ENCODE peak calls at places on chromosomes 4 and X, in five cellular contexts. M, O, J, L and C are unnamed samples.

GRCh38 chr4:164753873-164754488 is at the start of gene SMIM31:
- DNase-seq in M (no peak), O (no peak), J (peak), L (no peak), C (no peak)

GRCh38 chr4:1010522-1011021 is 854 bp upstream of the FGFRL1 start:
- DNase-seq in M (no peak), O (no peak), J (peak), L (peak), C (peak)

GRCh38 chr4:125735107-125735506 is 420.4 kb downstream of the FAT4 start:
- DNase-seq in M (peak), O (peak), J (peak), L (peak), C (no peak)

GRCh38 chr4:168593399-168593798 is 96.5 kb downstream of the PALLD start:
- DNase-seq in M (no peak), O (no peak), J (no peak), L (no peak), C (no peak)

GRCh38 chrX:22126311-22126710 is 94.2 kb downstream of the PHEX start:
- DNase-seq in M (no peak), O (no peak), J (no peak), L (peak), C (no peak)

GRCh38 chr4:89308161-89308500 is 531 bp upstream of the GPRIN3 start:
- DNase-seq in M (no peak), O (no peak), J (no peak), L (no peak), C (peak)

GRCh38 chrX:24024819-24025740 is 1.9 kb downstream of the KLHL15 start:
- DNase-seq in M (peak), O (peak), J (peak), L (peak), C (peak)

GRCh38 chr4:153542835-153543234 is 76.7 kb downstream of the TMEM131L start:
- DNase-seq in M (no peak), O (no peak), J (no peak), L (no peak), C (no peak)

GRCh38 chr4:182914357-182914756 is 2.8 kb downstream of the DCTD start:
- DNase-seq in M (no peak), O (no peak), J (no peak), L (no peak), C (no peak)

GRCh38 chrX:54492340-54492739 is 3.7 kb downstream of the FGD1 start:
- DNase-seq in M (no peak), O (no peak), J (no peak), L (peak), C (no peak)

GRCh38 chr4:40121515-40121914 is 64.9 kb downstream of the N4BP2 start:
- DNase-seq in M (no peak), O (no peak), J (peak), L (peak), C (no peak)

GRCh38 chrX:69538321-69538876 is 34.3 kb downstream of the NALF2 start:
- DNase-seq in M (peak), O (peak), J (peak), L (peak), C (peak)

GRCh38 chr4:16337936-16338335 is 111.7 kb upstream of the TAPT1 start:
- DNase-seq in M (no peak), O (no peak), J (no peak), L (peak), C (no peak)

GRCh38 chr4:184850431-184851199 is 24.8 kb upstream of the ACSL1 start:
- DNase-seq in M (no peak), O (no peak), J (no peak), L (no peak), C (no peak)

GRCh38 chr4:23835814-23836478 is 53.9 kb downstream of the PPARGC1A start:
- DNase-seq in M (no peak), O (no peak), J (no peak), L (no peak), C (no peak)

GRCh38 chr4:183989471-183989870 is 84.4 kb downstream of the STOX2 start:
- DNase-seq in M (no peak), O (no peak), J (no peak), L (peak), C (no peak)

GRCh38 chr4:122899682-122900081 is 22.7 kb downstream of the NUDT6 start:
- DNase-seq in M (no peak), O (no peak), J (no peak), L (no peak), C (no peak)

GRCh38 chr4:128653514-128654420 is 155.7 kb upstream of the JADE1 start:
- DNase-seq in M (peak), O (no peak), J (no peak), L (no peak), C (no peak)

GRCh38 chrX:110172215-110172614 is 145.7 kb downstream of the AMMECR1 start:
- DNase-seq in M (no peak), O (no peak), J (no peak), L (no peak), C (no peak)

GRCh38 chr4:124199755-124200154 is 512.8 kb downstream of the ANKRD50 start:
- DNase-seq in M (no peak), O (no peak), J (no peak), L (peak), C (no peak)

DNA sequence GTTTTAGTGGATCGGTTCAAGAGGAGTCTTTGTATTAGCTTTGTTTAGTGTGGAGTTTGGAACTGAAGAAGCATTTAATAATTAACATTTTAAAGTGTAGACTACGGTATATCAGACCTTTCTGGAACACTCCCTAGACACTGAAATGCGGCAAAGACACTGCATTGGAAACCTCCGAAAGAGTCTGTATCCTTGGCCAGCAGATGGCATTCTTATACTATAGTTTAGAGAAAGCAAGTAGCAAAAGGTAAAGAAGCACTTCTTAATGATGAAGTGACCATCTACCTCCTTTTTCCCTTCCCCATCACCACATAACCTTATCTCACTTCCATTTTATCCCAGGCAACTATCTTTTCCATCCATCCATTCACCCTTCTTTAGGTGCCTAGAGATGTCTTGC is 7.6 kb downstream of the FABP2 start:
- DNase-seq in M (peak), O (no peak), J (no peak), L (peak), C (no peak)
- TF ChIP-seq CTCF in M (peak), O (peak), J (no peak), L (peak), C (peak)

GRCh38 chrX:47311857-47312774 is 58.3 kb upstream of the ZNF157 start:
- DNase-seq in M (peak), O (peak), J (peak), L (peak), C (no peak)
- TF ChIP-seq CTCF in M (peak), O (peak), J (peak), L (peak), C (peak)

DNA sequence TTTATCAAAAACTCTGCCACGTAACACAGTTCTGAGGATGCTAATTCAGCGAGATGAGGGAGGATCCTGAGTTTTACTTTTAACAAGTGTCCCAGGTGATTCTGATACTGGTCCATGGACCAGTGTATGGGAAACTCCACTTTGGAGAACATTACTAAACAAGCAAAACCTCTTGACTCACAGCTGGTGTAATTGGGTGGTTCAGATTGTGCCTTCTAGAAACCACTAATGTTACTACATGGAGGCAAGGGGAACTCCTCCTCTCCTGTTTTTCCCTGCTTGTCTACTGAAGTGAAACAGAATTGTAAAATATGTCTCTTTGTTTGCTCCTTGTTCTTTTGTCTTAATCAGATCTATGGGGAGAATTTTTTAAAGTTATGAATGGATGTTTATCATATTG is 62.6 kb downstream of the FRAS1 start:
- DNase-seq in M (no peak), O (no peak), J (no peak), L (peak), C (no peak)
- TF ChIP-seq CTCF in M (no peak), O (no peak), J (no peak), L (no peak), C (no peak)

GRCh38 chr4:143641406-143641805 is 59.1 kb downstream of the FREM3 start:
- DNase-seq in M (no peak), O (no peak), J (peak), L (no peak), C (no peak)

GRCh38 chr4:143642611-143643010 is 57.9 kb downstream of the FREM3 start:
- DNase-seq in M (no peak), O (no peak), J (no peak), L (no peak), C (no peak)

GRCh38 chr4:143643399-143643798 is 57.1 kb downstream of the FREM3 start:
- DNase-seq in M (no peak), O (no peak), J (no peak), L (no peak), C (no peak)
- TF ChIP-seq CTCF in M (no peak), O (no peak), J (no peak), L (no peak), C (no peak)

DNA sequence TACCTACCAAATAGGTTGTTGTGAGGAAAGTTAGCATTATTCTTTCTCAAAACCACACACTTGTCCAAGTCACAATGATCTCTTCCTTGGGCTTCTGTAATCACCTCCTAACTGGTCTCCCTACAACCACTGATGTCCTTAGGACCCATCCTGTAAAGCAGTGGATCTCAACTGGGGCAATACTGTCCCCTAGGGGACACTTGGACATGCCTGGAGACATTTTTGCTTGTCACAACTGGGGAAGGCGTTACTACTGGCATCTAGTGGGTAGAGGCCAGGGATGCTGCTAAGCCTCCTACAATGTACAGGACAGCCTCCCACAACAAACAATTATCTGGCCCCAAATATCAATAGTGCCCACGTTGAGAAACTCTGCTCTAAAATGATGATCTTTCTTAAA is 118.7 kb upstream of the AP1S2 start:
- DNase-seq in M (peak), O (peak), J (peak), L (peak), C (no peak)
- TF ChIP-seq CTCF in M (peak), O (no peak), J (peak), L (peak), C (peak)

DNA sequence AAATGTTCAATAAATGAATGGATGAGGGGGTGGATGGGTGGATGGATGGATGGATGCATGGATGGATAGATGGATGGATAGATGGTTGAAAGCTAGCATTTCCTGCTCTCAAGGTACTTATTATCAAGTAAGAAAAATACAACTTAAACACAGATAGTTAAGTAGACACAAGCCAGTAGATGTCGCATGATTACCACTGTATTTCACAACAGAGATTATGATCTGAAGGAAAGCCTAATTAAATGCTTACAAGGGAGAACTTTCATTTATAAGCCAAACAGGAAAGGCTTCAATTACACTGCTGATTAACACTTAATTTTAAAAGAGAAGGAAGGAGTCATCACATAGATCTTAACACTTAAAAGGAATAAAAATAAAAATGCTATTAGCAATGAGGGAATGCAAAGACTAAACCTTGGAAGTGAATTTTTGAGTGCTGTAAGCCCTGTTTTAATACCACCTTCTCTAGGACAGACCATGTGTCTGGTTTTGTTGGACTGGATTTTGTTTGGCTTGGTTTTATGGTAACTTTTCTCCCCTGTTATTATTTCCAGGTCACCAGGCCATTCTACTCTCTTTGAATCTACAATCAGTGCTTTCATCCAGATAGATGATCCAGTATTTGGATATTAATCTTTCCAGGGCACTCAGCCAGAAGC is 75.4 kb upstream of the SLC39A8 start:
- DNase-seq in M (no peak), O (no peak), J (no peak), L (peak), C (no peak)
- TF ChIP-seq CTCF in M (no peak), O (peak), J (no peak), L (peak), C (peak)

DNA sequence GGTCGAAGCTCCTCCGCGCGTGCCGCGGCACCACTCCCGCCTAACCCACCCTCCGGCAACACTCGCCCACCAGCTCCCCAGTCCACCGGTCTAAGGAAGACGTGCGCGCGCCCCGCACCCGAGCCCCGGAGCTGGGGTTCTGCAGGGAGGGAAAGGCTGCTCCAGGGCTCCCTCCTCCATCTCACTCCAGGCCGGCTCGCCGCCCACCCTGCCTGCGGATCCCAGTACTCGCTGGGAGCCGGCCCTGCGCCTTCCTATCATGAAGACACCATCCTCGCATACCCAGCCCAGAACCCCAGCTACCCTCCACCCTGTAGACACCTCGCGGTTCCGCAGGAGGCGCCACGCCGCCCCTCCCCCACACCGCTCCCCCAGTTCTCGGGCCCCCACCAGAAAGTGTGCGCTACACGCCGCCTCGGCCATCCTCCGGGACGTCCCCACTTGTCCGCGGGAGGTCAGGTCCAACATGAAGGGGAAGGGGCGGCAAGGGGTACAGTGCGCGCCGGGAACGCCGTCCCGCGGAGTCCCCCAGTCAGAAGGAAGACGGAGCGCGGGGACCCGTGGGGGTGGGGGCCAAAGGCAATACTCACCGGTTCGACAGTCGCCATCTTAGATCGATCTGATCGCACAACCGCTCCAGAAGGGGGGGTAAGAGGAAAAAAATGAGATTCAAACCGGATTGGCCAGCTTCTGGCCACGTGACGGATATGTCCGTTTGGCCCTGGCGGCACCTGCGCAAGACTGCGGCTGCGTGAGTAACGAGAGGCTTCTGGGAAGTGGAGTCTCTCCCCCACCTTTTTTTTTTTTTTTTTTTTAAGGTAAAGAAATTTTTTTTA is at the start of gene EIF4E:
- DNase-seq in M (peak), O (peak), J (peak), L (peak), C (peak)
- TF ChIP-seq CTCF in M (no peak), O (no peak), J (no peak), L (peak), C (no peak)